ENCODE peak calls at places on chromosomes 6 and 20, in seven cellular contexts. D is gastrocnemius medialis, P is GM20000, B is fibroblast of pulmonary artery, E is MCF 10A, Y is AG09319, I is tibial artery. F is an unnamed sample.
A peak's percentile ranks its signal among the peaks of the same experiment; 100 is the strongest.

GRCh38 chr20:17616480-17617211 is 46.8 kb downstream of the DSTN start:
- DNase-seq in D (no peak), P (no peak), B (no peak), E (no peak), Y (no peak), I (peak; percentile 64), F (no peak)

GRCh38 chr6:10343320-10343719 is 71.6 kb downstream of the TFAP2A start:
- DNase-seq in D (no peak), P (no peak), B (no peak), E (no peak), Y (no peak), I (no peak), F (no peak)

GRCh38 chr6:30914854-30915590 is 984 bp downstream of the VARS2 start:
- DNase-seq in D (no peak), P (no peak), B (no peak), E (no peak), Y (no peak), I (no peak), F (no peak)

GRCh38 chr20:51926670-51927305 is 124.5 kb upstream of the SALL4 start:
- DNase-seq in D (no peak), P (no peak), B (peak; percentile 76), E (peak; percentile 41), Y (no peak), I (no peak), F (no peak)

GRCh38 chr20:24160563-24161355 is 172.2 kb upstream of the GGTLC1 start:
- DNase-seq in D (no peak), P (no peak), B (peak; percentile 74), E (peak; percentile 3), Y (peak; percentile 38), I (peak; percentile 76), F (no peak)

GRCh38 chr6:119267506-119267905 is 82.1 kb downstream of the MAN1A1 start:
- DNase-seq in D (no peak), P (no peak), B (no peak), E (no peak), Y (no peak), I (no peak), F (no peak)

GRCh38 chr20:37734228-37734980 is 40.6 kb downstream of the CTNNBL1 start:
- DNase-seq in D (no peak), P (no peak), B (peak; percentile 72), E (no peak), Y (no peak), I (no peak), F (no peak)

GRCh38 chr6:168871535-168872106 is 382.0 kb downstream of the THBS2 start:
- DNase-seq in D (no peak), P (no peak), B (no peak), E (no peak), Y (no peak), I (no peak), F (no peak)

GRCh38 chr20:35463455-35464300 is 8.3 kb downstream of the CEP250 start:
- DNase-seq in D (peak; percentile 35), P (peak; percentile 64), B (peak; percentile 82), E (peak; percentile 66), Y (peak; percentile 27), I (no peak), F (no peak)

GRCh38 chr20:17794400-17794799 is 94.6 kb downstream of the BANF2 start:
- DNase-seq in D (no peak), P (no peak), B (no peak), E (no peak), Y (no peak), I (peak; percentile 73), F (no peak)

GRCh38 chr6:149933461-149933860 is 8.4 kb upstream of the ULBP2 start:
- DNase-seq in D (no peak), P (peak; percentile 3), B (no peak), E (no peak), Y (no peak), I (no peak), F (no peak)

GRCh38 chr20:5364136-5364821 is 47.5 kb upstream of the PROKR2 start:
- DNase-seq in D (no peak), P (no peak), B (no peak), E (no peak), Y (no peak), I (no peak), F (no peak)

GRCh38 chr6:147106759-147107401 is 97.3 kb upstream of the STXBP5 start:
- DNase-seq in D (no peak), P (no peak), B (peak; percentile 69), E (peak; percentile 56), Y (peak; percentile 5), I (no peak), F (no peak)

GRCh38 chr6:126672654-126673053 is 332.7 kb downstream of the CENPW start:
- DNase-seq in D (no peak), P (peak; percentile 29), B (peak; percentile 24), E (no peak), Y (no peak), I (no peak), F (no peak)

GRCh38 chr20:19815553-19815991 is 57.5 kb downstream of the RIN2 start:
- DNase-seq in D (peak; percentile 27), P (no peak), B (peak; percentile 98), E (peak; percentile 95), Y (peak; percentile 94), I (no peak), F (peak; percentile 79)
- TF ChIP-seq CTCF in D (no peak), P (no peak), B (peak; percentile 30), E (no peak), Y (peak; percentile 18), I (peak; percentile 30), F (no peak)

GRCh38 chr6:82178084-82178758 is 69.3 kb downstream of the IBTK start:
- DNase-seq in D (no peak), P (no peak), B (peak; percentile 73), E (peak; percentile 27), Y (peak; percentile 12), I (no peak), F (no peak)
- TF ChIP-seq CTCF in D (no peak), P (no peak), B (peak; percentile 65), E (peak; percentile 37), Y (peak; percentile 62), I (peak; percentile 75), F (no peak)

GRCh38 chr20:6767536-6768227 is at the start of gene BMP2:
- DNase-seq in D (peak; percentile 25), P (peak; percentile 86), B (peak; percentile 64), E (peak; percentile 41), Y (no peak), I (peak; percentile 68), F (no peak)
- TF ChIP-seq CTCF in D (no peak), P (no peak), B (no peak), E (no peak), Y (no peak), I (no peak), F (no peak)

GRCh38 chr6:143505111-143505510 is 6.4 kb downstream of the FUCA2 start:
- DNase-seq in D (no peak), P (no peak), B (no peak), E (no peak), Y (no peak), I (no peak), F (no peak)

GRCh38 chr6:143498428-143498827 is 13.1 kb downstream of the FUCA2 start:
- DNase-seq in D (no peak), P (no peak), B (no peak), E (no peak), Y (no peak), I (no peak), F (no peak)

GRCh38 chr6:143505537-143505936 is 6.0 kb downstream of the FUCA2 start:
- DNase-seq in D (no peak), P (no peak), B (no peak), E (no peak), Y (no peak), I (no peak), F (no peak)

GRCh38 chr6:143504369-143504768 is 7.2 kb downstream of the FUCA2 start:
- DNase-seq in D (no peak), P (no peak), B (no peak), E (no peak), Y (no peak), I (no peak), F (no peak)

DNA sequence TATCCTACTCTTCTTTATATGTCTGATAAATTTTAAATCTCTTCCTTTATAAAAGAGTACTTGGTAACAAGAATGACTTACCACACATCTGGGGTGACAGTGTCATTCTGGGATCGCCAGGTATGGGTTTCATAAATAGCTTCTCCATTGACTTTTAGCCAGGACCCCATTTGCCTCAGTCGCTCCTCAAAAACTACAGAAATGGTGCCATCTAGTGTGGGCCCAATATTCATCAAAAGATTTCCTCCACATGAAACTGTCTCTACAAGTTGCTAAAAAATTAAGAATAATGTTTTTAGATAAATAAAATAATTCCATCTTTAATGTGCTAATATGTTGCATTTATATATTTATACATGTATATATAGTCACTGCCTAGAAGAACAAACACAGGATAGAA is 9.7 kb downstream of the FUCA2 start:
- DNase-seq in D (no peak), P (no peak), B (no peak), E (no peak), Y (no peak), I (no peak), F (no peak)
- TF ChIP-seq CTCF in D (no peak), P (no peak), B (no peak), E (no peak), Y (peak; percentile 5), I (no peak), F (no peak)

DNA sequence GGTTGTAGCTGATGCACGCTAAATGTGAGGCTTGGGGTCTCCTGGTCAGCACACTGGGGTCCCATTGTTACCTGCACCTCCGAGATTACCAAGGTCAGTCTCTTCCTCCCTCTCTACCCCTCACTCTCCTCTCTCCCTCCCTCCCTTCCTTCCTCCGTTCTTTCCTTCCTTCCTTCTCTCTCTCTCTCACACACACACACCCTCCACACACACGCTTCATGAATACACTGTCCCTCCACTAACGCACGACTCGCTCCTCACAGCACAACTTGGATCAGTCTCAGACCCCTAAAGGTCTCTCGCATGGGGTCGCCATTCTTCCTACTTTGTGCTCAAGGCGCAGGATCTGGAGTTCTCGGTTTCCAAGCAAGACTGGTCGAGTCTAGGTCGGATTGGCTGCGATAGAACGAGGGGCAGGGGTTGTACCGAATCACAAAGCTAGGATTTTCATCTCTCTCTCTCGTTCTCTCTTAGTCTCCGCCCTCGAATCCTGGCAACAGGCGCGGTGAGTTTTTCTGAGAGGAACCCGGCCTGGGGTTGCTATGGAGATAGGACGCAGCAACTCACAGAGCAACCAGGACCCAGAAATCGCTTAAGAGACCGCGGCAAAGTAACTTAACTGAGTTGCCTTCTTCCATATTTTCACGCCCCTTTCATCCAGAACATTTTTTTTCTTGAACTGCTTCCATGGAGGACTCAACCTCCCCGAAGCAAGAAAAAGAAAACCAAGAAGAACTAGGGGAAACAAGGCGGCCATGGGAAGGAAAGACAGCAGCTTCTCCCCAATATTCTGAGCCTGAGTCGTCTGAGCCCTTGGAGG is at the start of gene RSPH4A:
- DNase-seq in D (peak; percentile 80), P (peak; percentile 80), B (peak; percentile 95), E (peak; percentile 84), Y (peak; percentile 82), I (peak; percentile 91), F (peak; percentile 58)
- TF ChIP-seq CTCF in D (no peak), P (no peak), B (peak; percentile 7), E (no peak), Y (peak; percentile 28), I (no peak), F (no peak)

F was measured in CD14-positive monocyte.